ENCODE peak calls at places on chromosome 16, in ten cellular contexts. M is HuH-7; E is activated T-cell treated with anti-CD3 and anti-CD28 coated beads, Interleukin-2, amount 50 U/mL, for 72 hours; T is GDM1; N is psoas muscle; H is HAP-1; J is EL; Y is LoVo; G is MCF 10A; X is stimulated activated CD4-positive, alpha-beta T cell treated with anti-CD3 and anti-CD28 coated beads, Interleukin-4, amount 100 ng/mL, for 24 hours. P is an unnamed sample.

GRCh38 chr16:53829186-53829747 is 125.3 kb downstream of the FTO start:
- DNase-seq in T (no peak), Y (no peak), N (no peak), J (peak), E (no peak), M (no peak), X (no peak), H (no peak), G (no peak), P (no peak)

GRCh38 chr16:47854737-47855136 is 301.1 kb downstream of the ABCC12 start:
- DNase-seq in N (no peak), Y (no peak), G (no peak), T (no peak), M (no peak), J (no peak), X (no peak), H (no peak), E (no peak), P (no peak)

GRCh38 chr16:49754495-49755290 is 101.2 kb downstream of the ZNF423 start:
- DNase-seq in H (peak), M (no peak), Y (no peak), E (no peak), X (no peak), G (peak), T (no peak), J (peak), N (peak), P (peak)

GRCh38 chr16:5058476-5058875 is 7.3 kb downstream of the C16orf89 start:
- DNase-seq in N (no peak), M (no peak), E (no peak), H (peak), G (no peak), X (no peak), Y (no peak), J (peak), T (no peak), P (no peak)

GRCh38 chr16:88541109-88541508 is 29.1 kb upstream of the ZC3H18 start:
- DNase-seq in E (no peak), X (no peak), G (no peak), T (no peak), Y (no peak), J (no peak), M (no peak), H (peak), N (no peak), P (no peak)

GRCh38 chr16:69535123-69536050 is 30.4 kb upstream of the NFAT5 start:
- DNase-seq in N (no peak), J (peak), E (no peak), H (no peak), Y (no peak), G (peak), T (no peak), M (no peak), X (no peak), P (no peak)

GRCh38 chr16:10333321-10334032 is 52.4 kb upstream of the ATF7IP2 start:
- DNase-seq in M (no peak), N (no peak), Y (no peak), E (no peak), H (no peak), G (no peak), X (no peak), T (no peak), J (no peak), P (no peak)

GRCh38 chr16:88303890-88304819 is 78.6 kb upstream of the ZNF469 start:
- DNase-seq in Y (no peak), G (peak), T (no peak), M (no peak), J (peak), H (no peak), X (no peak), N (peak), E (no peak), P (no peak)

GRCh38 chr16:71380831-71381230 is 22.3 kb downstream of the CALB2 start:
- DNase-seq in M (no peak), Y (no peak), E (no peak), J (no peak), T (no peak), H (no peak), G (no peak), N (no peak), X (no peak), P (no peak)

P was measured in HL-60.